ENCODE peak calls at places on chromosome X, in four cellular contexts. U is GM12878, W is HepG2, J is K562. L is an unnamed sample.

GRCh38 chrX:1542994-1543725 is 6.2 kb upstream of the P2RY8 start:
- DNase-seq in W (no peak), U (no peak), J (no peak), L (no peak)

GRCh38 chrX:110795645-110796510 is at the start of gene CHRDL1:
- DNase-seq in U (no peak), J (no peak), W (no peak), L (peak)

GRCh38 chrX:150094996-150095395 is 156.7 kb upstream of the EOLA2 start:
- DNase-seq in J (no peak), U (no peak), W (no peak), L (no peak)

GRCh38 chrX:63765692-63766091 is 19.3 kb downstream of the ARHGEF9 start:
- DNase-seq in W (no peak), J (no peak), U (no peak), L (no peak)

GRCh38 chrX:70044541-70045245 is 5.0 kb downstream of the AWAT2 start:
- DNase-seq in W (no peak), U (no peak), J (no peak), L (no peak)

GRCh38 chrX:25015486-25016360 is at the start of gene ARX:
- DNase-seq in U (no peak), J (peak), W (peak), L (no peak)

GRCh38 chrX:24702362-24703184 is 8.9 kb downstream of the POLA1 start:
- DNase-seq in W (no peak), J (no peak), U (peak), L (no peak)

GRCh38 chrX:48981178-48981577 is 9.5 kb upstream of the KCND1 start:
- DNase-seq in J (no peak), U (no peak), W (no peak), L (no peak)

GRCh38 chrX:49209434-49210251 is 9.7 kb upstream of the SYP start:
- DNase-seq in J (peak), W (no peak), U (no peak), L (no peak)

GRCh38 chrX:114210879-114211278 is 373.0 kb upstream of the HTR2C start:
- DNase-seq in W (no peak), J (no peak), U (no peak), L (no peak)

GRCh38 chrX:119686087-119686639 is 6.8 kb downstream of the SEPTIN6 start:
- DNase-seq in W (no peak), J (no peak), U (peak), L (no peak)

GRCh38 chrX:44105228-44105913 is 132.2 kb upstream of the NDP start:
- DNase-seq in W (no peak), J (no peak), U (no peak), L (no peak)

GRCh38 chrX:65821721-65822496 is 154.5 kb downstream of the MSN start:
- DNase-seq in W (no peak), J (no peak), U (no peak), L (no peak)

GRCh38 chrX:74465424-74465823 is 44.1 kb downstream of the SLC16A2 start:
- DNase-seq in J (no peak), W (no peak), U (no peak), L (no peak)
- TF ChIP-seq TARDBP in J (no peak), W (no peak), U (no peak), L (no peak)

GRCh38 chrX:149040873-149041535 is 464.1 kb downstream of the IDS start:
- DNase-seq in J (no peak), U (no peak), W (no peak), L (no peak)

GRCh38 chrX:149043401-149043800 is 461.7 kb downstream of the IDS start:
- DNase-seq in U (no peak), W (no peak), J (no peak), L (no peak)

GRCh38 chrX:149045645-149046210 is 459.4 kb downstream of the IDS start:
- DNase-seq in U (no peak), J (no peak), W (no peak), L (no peak)

GRCh38 chrX:149039057-149039456 is 466.0 kb downstream of the IDS start:
- DNase-seq in U (no peak), J (no peak), W (no peak), L (no peak)

DNA sequence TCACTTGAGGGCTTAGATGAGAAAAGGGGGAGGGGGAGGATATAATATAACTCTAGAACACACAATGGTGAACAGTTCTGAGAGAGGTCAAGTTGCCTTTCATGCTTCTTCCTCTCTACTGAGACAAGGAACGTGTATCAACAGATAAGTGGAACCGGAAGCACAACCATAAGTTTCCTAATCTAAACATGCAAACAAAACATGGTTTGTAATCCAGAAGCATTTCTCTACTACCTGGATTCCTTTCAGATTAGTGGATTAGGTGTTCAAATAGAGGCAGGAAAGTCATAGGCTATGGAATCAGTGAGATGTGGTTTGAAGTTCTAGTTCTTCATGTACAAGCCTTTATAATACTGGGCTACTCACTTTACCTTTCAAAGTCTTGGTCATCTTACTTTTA is 460.6 kb downstream of the IDS start:
- DNase-seq in W (no peak), U (no peak), J (no peak), L (no peak)
- TF ChIP-seq BHLHE40 in W (no peak), U (no peak), J (no peak), L (no peak)

DNA sequence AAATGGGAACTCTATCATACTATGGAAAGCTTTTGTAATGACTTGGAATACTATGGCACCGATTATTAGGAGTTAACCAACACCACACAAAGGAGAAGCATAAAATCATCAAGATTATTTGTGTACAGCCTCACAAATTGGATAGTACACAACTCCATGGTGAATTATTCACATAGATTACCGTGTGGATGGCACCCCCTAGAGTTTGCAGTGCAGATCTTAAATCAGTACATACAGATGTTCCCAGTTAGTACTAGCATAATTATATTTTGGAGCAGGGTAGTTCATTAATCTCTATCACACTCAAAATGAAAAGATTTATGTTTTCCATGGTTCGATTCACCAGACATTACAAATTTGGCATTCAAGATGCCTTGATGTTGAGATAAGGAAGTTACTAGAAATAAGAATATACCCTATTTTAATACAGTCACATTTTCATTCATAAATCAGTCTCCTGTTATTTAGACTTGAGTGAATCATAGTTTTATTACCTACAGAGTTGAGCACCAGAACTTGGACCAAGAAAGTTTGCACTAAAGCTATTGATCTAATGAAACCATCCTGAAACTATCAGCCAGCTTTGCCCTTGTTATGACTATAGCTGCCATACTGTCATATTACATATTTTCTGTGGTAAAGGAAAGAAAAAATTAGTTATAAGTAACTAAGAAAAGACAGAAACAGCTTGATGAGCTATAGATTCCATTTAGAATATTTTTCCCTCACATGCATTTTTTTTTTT is 531.8 kb downstream of the GLUD2 start:
- DNase-seq in U (peak), W (peak), J (peak), L (peak)
- TF ChIP-seq FOXM1 in U (no peak), W (no peak), J (no peak), L (no peak)

GRCh38 chrX:154531626-154532025 is 15.0 kb downstream of the G6PD start:
- DNase-seq in U (no peak), W (no peak), J (no peak), L (no peak)
- TF ChIP-seq TARDBP in U (no peak), W (no peak), J (no peak), L (no peak)

DNA sequence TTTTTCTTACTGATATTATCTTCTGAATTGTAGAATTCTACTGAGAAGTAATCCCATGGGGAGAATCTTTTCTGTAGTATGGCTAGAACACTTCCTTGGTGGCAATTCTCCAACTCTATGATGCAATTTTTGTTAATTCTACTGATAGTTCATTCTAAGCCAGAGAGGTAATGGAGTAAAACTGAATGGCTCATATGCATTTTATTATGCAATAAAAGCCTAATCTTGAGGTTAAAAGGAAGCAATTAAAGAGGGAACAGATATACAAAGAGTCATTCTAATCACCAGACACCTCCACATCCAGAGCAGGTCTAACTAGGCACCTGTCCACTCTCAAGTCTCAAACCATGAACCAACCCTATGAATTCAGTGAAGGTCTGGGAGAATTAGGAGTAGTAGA is 9.7 kb downstream of the RAP2C start:
- DNase-seq in W (no peak), U (no peak), J (no peak), L (no peak)
- TF ChIP-seq BHLHE40 in W (no peak), U (no peak), J (no peak), L (no peak)

DNA sequence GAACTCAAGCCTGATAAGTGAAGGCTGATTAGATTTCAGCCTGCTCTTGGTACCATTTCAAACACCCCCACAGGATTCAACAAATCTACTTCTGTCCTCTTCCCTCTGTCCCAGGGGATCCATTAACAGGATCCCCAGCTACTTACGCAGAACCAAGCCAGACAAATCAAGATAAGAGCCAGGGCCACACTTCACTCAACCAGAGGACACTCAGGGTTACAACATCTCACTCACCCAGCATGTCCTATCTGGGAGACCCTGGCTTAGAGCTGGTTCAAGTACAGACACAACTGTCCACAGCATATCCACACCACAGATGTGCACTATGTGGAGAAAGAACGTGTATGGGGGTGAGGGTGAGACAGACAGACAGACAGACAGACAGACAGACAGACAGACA is 179.9 kb downstream of the SH3KBP1 start:
- DNase-seq in J (no peak), W (no peak), U (no peak), L (no peak)
- TF ChIP-seq FOXM1 in J (no peak), W (no peak), U (no peak), L (no peak)